ENCODE peak calls at places on chromosomes 5 and 9, in five cellular contexts. T is cardiac muscle cell, Q is right lobe of liver, L is iPS DF 6.9, R is sigmoid colon. K is an unnamed sample.
A peak's percentile ranks its signal among the peaks of the same experiment; 100 is the strongest.

GRCh38 chr5:126884269-126884819 is 107.4 kb downstream of the LMNB1 start:
- DNase-seq in R (no peak), Q (no peak), L (no peak), T (peak; percentile 24), K (no peak)

GRCh38 chr5:57446966-57447365 is 35.6 kb downstream of the ACTBL2 start:
- DNase-seq in R (no peak), L (no peak), T (no peak), Q (no peak), K (no peak)

GRCh38 chr5:75021229-75021628 is 31.1 kb downstream of the GCNT4 start:
- DNase-seq in R (no peak), Q (no peak), T (no peak), L (no peak), K (no peak)

GRCh38 chr9:133822439-133823065 is 84.4 kb upstream of the SARDH start:
- DNase-seq in L (no peak), Q (no peak), T (no peak), R (no peak), K (no peak)

GRCh38 chr5:113166710-113167366 is 190.2 kb downstream of the DCP2 start:
- DNase-seq in T (no peak), R (no peak), Q (no peak), L (no peak), K (no peak)

GRCh38 chr9:121645003-121645402 is 6.4 kb upstream of the DAB2IP start:
- DNase-seq in Q (no peak), L (no peak), R (no peak), T (no peak), K (no peak)

GRCh38 chr9:111731916-111732315 is 62.8 kb downstream of the SHOC1 start:
- DNase-seq in Q (no peak), R (no peak), L (no peak), T (no peak), K (no peak)

GRCh38 chr9:81621785-81622243 is 67.5 kb downstream of the TLE1 start:
- DNase-seq in R (no peak), Q (no peak), T (no peak), L (no peak), K (peak; percentile 57)

GRCh38 chr5:103354446-103354845 is 95.9 kb downstream of the MACIR start:
- DNase-seq in L (no peak), Q (no peak), R (no peak), T (no peak), K (no peak)

GRCh38 chr9:23686896-23687295 is 139.1 kb downstream of the ELAVL2 start:
- DNase-seq in R (no peak), Q (no peak), T (no peak), L (no peak), K (no peak)

GRCh38 chr9:108081112-108081511 is 591.5 kb upstream of the KLF4 start:
- DNase-seq in T (no peak), R (no peak), L (no peak), Q (no peak), K (no peak)

GRCh38 chr9:130862217-130862616 is 27.2 kb downstream of the ABL1 start:
- DNase-seq in T (no peak), R (no peak), Q (no peak), L (no peak), K (no peak)

GRCh38 chr5:43019615-43020293 is 20.4 kb downstream of the ANXA2R start:
- DNase-seq in Q (peak; percentile 66), T (peak; percentile 71), L (no peak), R (no peak), K (no peak)

GRCh38 chr9:120481842-120482241 is 98.1 kb downstream of the CDK5RAP2 start:
- DNase-seq in L (no peak), R (no peak), Q (no peak), T (no peak), K (no peak)

GRCh38 chr5:145739824-145740223 is 95.3 kb downstream of the PRELID2 start:
- DNase-seq in R (no peak), L (no peak), Q (no peak), T (no peak), K (no peak)

GRCh38 chr5:128965011-128965637 is at the start of gene SLC27A6:
- DNase-seq in T (peak; percentile 79), Q (no peak), R (peak; percentile 61), L (no peak), K (no peak)

GRCh38 chr9:94511943-94512265 is 43.0 kb upstream of the PCAT7 start:
- DNase-seq in Q (no peak), R (no peak), T (no peak), L (no peak), K (no peak)

GRCh38 chr5:3601060-3601710 is 5.6 kb downstream of the IRX1 start:
- DNase-seq in L (no peak), Q (no peak), T (no peak), R (no peak), K (no peak)

GRCh38 chr5:75363726-75364495 is 26.9 kb downstream of the HMGCR start:
- DNase-seq in R (no peak), T (no peak), L (no peak), Q (peak; percentile 82), K (no peak)

GRCh38 chr5:36726767-36727166 is 120.4 kb downstream of the SLC1A3 start:
- DNase-seq in Q (no peak), L (no peak), T (no peak), R (no peak), K (no peak)

GRCh38 chr5:36723921-36724320 is 117.5 kb downstream of the SLC1A3 start:
- DNase-seq in Q (no peak), T (no peak), L (no peak), R (no peak), K (no peak)

GRCh38 chr5:36726317-36726716 is 119.9 kb downstream of the SLC1A3 start:
- DNase-seq in L (no peak), R (no peak), Q (no peak), T (no peak), K (no peak)

GRCh38 chr5:36722913-36723312 is 116.5 kb downstream of the SLC1A3 start:
- DNase-seq in L (no peak), R (no peak), T (no peak), Q (no peak), K (no peak)

DNA sequence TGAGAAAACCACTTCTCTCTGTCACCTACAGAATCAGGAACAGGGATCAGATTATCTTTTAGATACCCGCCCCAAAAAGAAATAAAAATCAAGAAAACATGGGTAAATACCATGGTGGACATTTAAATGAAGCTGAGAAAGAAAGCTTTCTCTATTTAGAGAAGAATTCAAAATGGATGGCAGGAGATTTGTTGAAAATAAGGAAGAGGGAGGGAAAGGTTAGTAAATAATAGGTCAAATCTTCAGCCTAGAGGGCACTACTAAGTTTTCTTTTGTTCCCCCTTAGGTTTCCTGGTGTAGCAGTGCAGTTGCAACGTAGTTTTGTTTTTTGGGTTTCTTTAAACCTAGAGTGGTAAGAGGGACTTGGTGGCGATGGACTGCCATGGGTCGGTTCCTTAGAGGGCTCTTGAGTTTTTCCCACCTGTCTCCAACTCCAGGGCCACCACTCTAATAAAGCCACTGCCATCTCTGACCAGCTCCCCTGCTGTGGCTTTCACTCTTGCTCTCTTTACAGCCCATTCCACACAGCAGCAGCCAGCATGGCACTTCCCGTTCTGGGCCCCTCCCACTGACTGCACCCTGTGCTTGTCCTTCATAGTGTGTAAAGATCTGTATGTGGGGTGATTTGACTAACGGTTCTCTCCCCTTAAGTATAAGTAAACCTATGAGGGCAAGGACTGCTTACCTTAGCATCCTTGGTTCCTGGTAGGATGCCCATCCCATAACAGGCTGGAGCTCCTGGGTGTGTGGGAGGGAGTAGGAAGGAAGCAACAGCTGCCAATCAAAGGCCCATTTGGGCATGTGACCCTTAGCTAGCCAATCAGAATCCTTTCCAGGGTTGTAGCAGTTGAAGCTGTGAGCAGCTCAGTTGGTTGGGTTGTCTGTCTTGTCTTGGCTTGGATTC is 118.3 kb downstream of the SLC1A3 start:
- DNase-seq in R (no peak), T (no peak), L (no peak), Q (peak; percentile 70), K (no peak)
- H3K4me3 ChIP-seq in R (no peak overlapping the region), T (no peak overlapping the region), L (no peak overlapping the region), Q (no peak overlapping the region), K (no peak overlapping the region)

DNA sequence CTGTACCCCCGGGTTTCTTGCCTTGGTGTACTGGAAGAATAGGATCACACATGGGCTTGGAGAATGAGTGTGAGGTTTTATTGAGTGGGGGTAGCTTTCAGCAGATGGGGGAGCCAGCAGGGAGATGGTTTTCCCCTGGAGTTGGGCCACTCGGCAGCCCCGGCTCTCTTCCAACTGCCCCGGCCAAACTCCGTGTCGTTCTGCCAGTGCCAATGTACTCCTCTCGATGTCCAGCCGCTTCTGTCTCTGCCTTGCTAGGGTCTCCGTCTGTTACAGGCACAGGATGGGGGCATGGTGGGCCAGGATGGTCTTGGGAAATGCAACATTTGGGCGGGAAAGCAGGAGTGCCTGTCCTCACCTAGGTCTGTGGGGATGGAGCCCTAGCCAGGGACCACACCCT is 7.6 kb upstream of the PLPP6 start:
- DNase-seq in Q (no peak), R (no peak), L (no peak), T (no peak), K (no peak)
- H3K4me1 ChIP-seq in Q (peaks cover 3% of the 10 kb centered on the region), R (no peaks in the 10 kb centered on the region), L (no peaks in the 10 kb centered on the region), T (no peaks in the 10 kb centered on the region), K (no peaks in the 10 kb centered on the region)

GRCh38 chr9:277595-278330 is 63.1 kb downstream of the DOCK8 start:
- DNase-seq in T (no peak), R (no peak), L (no peak), Q (no peak), K (no peak)

GRCh38 chr9:272251-273213 is 57.9 kb downstream of the DOCK8 start:
- DNase-seq in T (no peak), Q (no peak), L (no peak), R (no peak), K (no peak)

GRCh38 chr9:278651-279050 is 64.0 kb downstream of the DOCK8 start:
- DNase-seq in Q (no peak), T (no peak), R (no peak), L (no peak), K (no peak)

GRCh38 chr9:270657-271237 is 56.1 kb downstream of the DOCK8 start:
- DNase-seq in T (no peak), Q (no peak), R (no peak), L (no peak), K (no peak)

DNA sequence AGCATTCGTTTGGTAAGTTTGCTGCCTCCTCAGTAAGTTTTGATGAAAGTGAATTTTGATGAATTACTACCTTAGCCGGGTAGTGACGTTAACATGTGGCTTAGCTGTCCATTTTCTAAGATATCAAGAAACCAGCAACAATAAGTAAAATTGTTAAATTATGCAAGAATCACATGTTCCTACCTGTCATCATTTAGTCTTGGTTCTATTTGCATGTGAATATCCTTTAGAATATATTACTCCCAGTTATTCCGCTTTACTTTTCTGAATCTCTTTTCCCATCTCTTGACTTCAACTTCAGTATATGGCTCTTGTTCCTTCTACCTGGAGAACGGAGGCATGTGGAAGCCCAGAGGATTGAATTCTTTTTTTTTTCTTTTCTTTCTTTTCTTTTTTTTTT is 59.4 kb downstream of the DOCK8 start:
- DNase-seq in R (no peak), L (no peak), Q (no peak), T (no peak), K (no peak)
- H3K4me3 ChIP-seq in R (no peak overlapping the region), L (no peak overlapping the region), Q (no peak overlapping the region), T (no peak overlapping the region), K (no peak overlapping the region)

GRCh38 chr5:116574682-116575634 is at the start of gene SEMA6A:
- DNase-seq in R (peak; percentile 97), Q (peak; percentile 91), T (peak; percentile 95), L (peak; percentile 97), K (peak; percentile 94)

GRCh38 chr5:116573617-116574431 is 799 bp downstream of the SEMA6A start:
- DNase-seq in Q (peak; percentile 55), L (no peak), R (no peak), T (peak; percentile 48), K (no peak)

GRCh38 chr5:116571568-116572321 is 2.9 kb downstream of the SEMA6A start:
- DNase-seq in T (peak; percentile 28), L (no peak), Q (no peak), R (no peak), K (no peak)

GRCh38 chr5:116573279-116573616 is 1.4 kb downstream of the SEMA6A start:
- DNase-seq in T (peak; percentile 62), Q (peak; percentile 55), L (no peak), R (peak; percentile 71), K (no peak)

GRCh38 chr5:116572375-116573278 is 2.0 kb downstream of the SEMA6A start:
- DNase-seq in Q (peak; percentile 59), L (no peak), T (peak; percentile 77), R (peak; percentile 76), K (no peak)
- H3K4me1 ChIP-seq in Q (no peaks in the 10 kb centered on the region), L (peaks cover 4% of the 10 kb centered on the region), T (no peaks in the 10 kb centered on the region), R (peaks cover 13% of the 10 kb centered on the region), K (no peaks in the 10 kb centered on the region)

K was measured in NT2/D1.